ENCODE peak calls at places on chromosomes 12 and 14, in eight cellular contexts. Z, A, T, M, E, G, F and W are unnamed samples.

GRCh38 chr12:119959435-119959834 is 29.6 kb upstream of the BICDL1 start:
- DNase-seq in A (no peak), G (no peak), Z (no peak), E (no peak), T (no peak), F (no peak), M (no peak), W (no peak)

GRCh38 chr14:101947577-101947903 is 16.8 kb upstream of the DYNC1H1 start:
- DNase-seq in T (no peak), A (peak), F (no peak), Z (no peak), E (no peak), G (no peak), M (no peak), W (no peak)

GRCh38 chr12:104720346-104721064 is 237.6 kb downstream of the SLC41A2 start:
- DNase-seq in Z (peak), E (peak), G (no peak), F (no peak), A (no peak), M (no peak), T (no peak), W (no peak)

GRCh38 chr12:39297946-39298345 is 145.0 kb downstream of the KIF21A start:
- DNase-seq in G (no peak), A (no peak), Z (no peak), E (no peak), F (no peak), T (no peak), M (no peak), W (no peak)

GRCh38 chr12:47950856-47951468 is 12.4 kb upstream of the TMEM106C start:
- DNase-seq in M (no peak), T (no peak), E (no peak), G (no peak), A (no peak), Z (no peak), F (no peak), W (no peak)

GRCh38 chr12:61757831-61758505 is 502.2 kb upstream of the USP15 start:
- DNase-seq in E (peak), A (no peak), Z (no peak), T (no peak), F (no peak), G (no peak), M (no peak), W (no peak)

GRCh38 chr12:123914726-123915345 is 57.8 kb downstream of the CCDC92 start:
- DNase-seq in Z (no peak), M (no peak), G (no peak), E (no peak), F (no peak), T (no peak), A (no peak), W (no peak)

GRCh38 chr14:38391334-38391733 is 135.4 kb upstream of the CLEC14A start:
- DNase-seq in F (no peak), T (no peak), E (peak), A (peak), M (no peak), G (no peak), Z (no peak), W (no peak)

GRCh38 chr12:27207626-27208413 is 36.3 kb upstream of the STK38L start:
- DNase-seq in M (no peak), T (no peak), A (no peak), G (no peak), E (peak), F (peak), Z (no peak), W (no peak)

GRCh38 chr12:78566461-78566860 is 298.1 kb upstream of the SYT1 start:
- DNase-seq in G (no peak), Z (no peak), A (no peak), T (no peak), M (no peak), E (no peak), F (no peak), W (no peak)

GRCh38 chr14:105748204-105748578 is 221.8 kb downstream of the TMEM121 start:
- DNase-seq in E (no peak), A (no peak), T (peak), Z (no peak), G (no peak), F (peak), M (no peak), W (no peak)

GRCh38 chr14:74619672-74620131 is 7.7 kb upstream of the LTBP2 start:
- DNase-seq in F (no peak), E (peak), G (no peak), Z (no peak), M (no peak), A (peak), T (peak), W (peak)

GRCh38 chr12:110741795-110742717 is 635 bp downstream of the PPP1CC start:
- DNase-seq in G (peak), F (no peak), M (no peak), A (peak), Z (peak), T (no peak), E (no peak), W (no peak)

GRCh38 chr12:49762468-49762847 is 21.1 kb downstream of the TMBIM6 start:
- DNase-seq in F (no peak), M (no peak), T (no peak), Z (no peak), A (no peak), G (no peak), E (no peak), W (no peak)

GRCh38 chr12:11722071-11722470 is 72.6 kb downstream of the ETV6 start:
- DNase-seq in E (no peak), M (no peak), Z (no peak), G (no peak), F (no peak), A (no peak), T (no peak), W (no peak)

GRCh38 chr12:10941916-10942607 is 3.0 kb upstream of the TAS2R14 start:
- DNase-seq in F (no peak), Z (no peak), A (no peak), T (no peak), M (no peak), G (no peak), E (no peak), W (no peak)

GRCh38 chr14:50225067-50225973 is 6.1 kb downstream of the SOS2 start:
- DNase-seq in M (no peak), G (no peak), A (peak), E (peak), T (peak), Z (no peak), F (no peak), W (no peak)

GRCh38 chr14:67510836-67511235 is 22.3 kb upstream of the PLEKHH1 start:
- DNase-seq in Z (no peak), M (no peak), G (no peak), E (no peak), F (no peak), T (no peak), A (peak), W (no peak)

GRCh38 chr14:79483472-79483871 is 727.8 kb downstream of the DIO2 start:
- DNase-seq in Z (no peak), M (no peak), E (no peak), G (no peak), A (peak), F (no peak), T (peak), W (no peak)

GRCh38 chr12:100842156-100842555 is 47.6 kb downstream of the ANO4 start:
- DNase-seq in A (no peak), G (no peak), M (no peak), E (no peak), T (no peak), Z (no peak), F (no peak), W (no peak)

GRCh38 chr12:53657041-53657440 is 18.8 kb downstream of the ATP5MC2 start:
- DNase-seq in Z (no peak), G (no peak), F (no peak), M (no peak), T (no peak), E (no peak), A (no peak), W (no peak)

GRCh38 chr14:74941676-74942097 is 13.7 kb downstream of the PGF start:
- DNase-seq in A (peak), Z (peak), E (peak), M (peak), F (no peak), T (no peak), G (peak), W (no peak)

GRCh38 chr14:42047421-42048045 is 440.9 kb downstream of the LRFN5 start:
- DNase-seq in T (peak), F (no peak), E (no peak), Z (no peak), A (peak), G (no peak), M (no peak), W (no peak)

GRCh38 chr14:64645220-64645891 is 58.9 kb upstream of the PLEKHG3 start:
- DNase-seq in M (no peak), G (no peak), F (no peak), E (peak), A (peak), T (peak), Z (no peak), W (no peak)

GRCh38 chr14:51182166-51182565 is 57.9 kb upstream of the TMX1 start:
- DNase-seq in F (no peak), T (no peak), A (peak), E (peak), M (no peak), Z (no peak), G (no peak), W (no peak)

GRCh38 chr14:105029402-105029801 is 8.5 kb upstream of the CDCA4 start:
- DNase-seq in M (no peak), G (no peak), A (no peak), T (no peak), F (no peak), E (no peak), Z (no peak), W (no peak)